ENCODE peak calls at places on chromosomes 11 and 22, in seven cellular contexts. M, X, P, Y, I, T and K are unnamed samples.
A peak's percentile ranks its signal among the peaks of the same experiment; 100 is the strongest.

GRCh38 chr11:46701078-46701654 is 335 bp downstream of the ZNF408 start:
- DNase-seq in Y (no peak), I (no peak), X (no peak), P (no peak), T (no peak), M (peak; percentile 29), K (no peak)

GRCh38 chr11:33371049-33371448 is 113.9 kb downstream of the HIPK3 start:
- DNase-seq in X (no peak), P (no peak), Y (no peak), T (no peak), I (no peak), M (no peak), K (no peak)

GRCh38 chr22:43205748-43206514 is 19.0 kb upstream of the TTLL12 start:
- DNase-seq in M (no peak), T (no peak), Y (no peak), I (no peak), X (no peak), P (no peak), K (no peak)

GRCh38 chr11:36953986-36954385 is 355.9 kb upstream of the RAG2 start:
- DNase-seq in M (no peak), I (peak; percentile 1), X (no peak), T (no peak), P (no peak), Y (no peak), K (no peak)

GRCh38 chr22:39301108-39301507 is 18.3 kb downstream of the RPL3 start:
- DNase-seq in M (no peak), I (no peak), P (no peak), Y (no peak), X (no peak), T (no peak), K (no peak)

GRCh38 chr11:64077607-64078006 is 41.9 kb downstream of the FLRT1 start:
- DNase-seq in Y (no peak), P (no peak), T (no peak), I (no peak), M (no peak), X (no peak), K (no peak)

GRCh38 chr11:76700177-76701100 is 29.9 kb upstream of the LRRC32 start:
- DNase-seq in Y (no peak), M (peak; percentile 94), I (peak; percentile 98), T (no peak), P (no peak), X (peak; percentile 93), K (peak; percentile 95)

GRCh38 chr11:32032052-32032451 is 58.8 kb upstream of the RCN1 start:
- DNase-seq in M (no peak), T (no peak), X (no peak), Y (no peak), I (no peak), P (no peak), K (no peak)

GRCh38 chr11:46377266-46377665 is 4.2 kb upstream of the MDK start:
- DNase-seq in M (no peak), X (no peak), P (no peak), T (no peak), I (no peak), Y (no peak), K (no peak)

GRCh38 chr11:36311926-36312592 is 16.0 kb downstream of the PRR5L start:
- DNase-seq in Y (no peak), M (no peak), I (peak; percentile 30), X (no peak), T (no peak), P (no peak), K (peak; percentile 42)

GRCh38 chr11:115284766-115285165 is 219.4 kb downstream of the CADM1 start:
- DNase-seq in I (no peak), Y (no peak), X (no peak), P (no peak), M (peak; percentile 2), T (no peak), K (no peak)

GRCh38 chr11:119361056-119361787 is 14.7 kb upstream of the MFRP start:
- DNase-seq in T (no peak), P (no peak), X (peak; percentile 80), I (peak; percentile 96), Y (no peak), M (no peak), K (peak; percentile 86)

GRCh38 chr11:46984987-46985386 is 48.4 kb downstream of the CSTPP1 start:
- DNase-seq in P (no peak), I (peak; percentile 21), Y (no peak), T (no peak), X (no peak), M (no peak), K (peak; percentile 31)

GRCh38 chr22:46830001-46830715 is 67.7 kb downstream of the TBC1D22A start:
- DNase-seq in X (peak; percentile 81), T (no peak), P (no peak), I (peak; percentile 77), Y (no peak), M (peak; percentile 55), K (peak; percentile 22)

GRCh38 chr11:122917311-122917710 is 34.8 kb downstream of the JHY start:
- DNase-seq in P (no peak), T (no peak), I (peak; percentile 22), M (no peak), Y (no peak), X (peak; percentile 6), K (no peak)

GRCh38 chr22:40759294-40759840 is 59.8 kb downstream of the SLC25A17 start:
- DNase-seq in T (no peak), I (no peak), Y (no peak), X (no peak), M (no peak), P (no peak), K (no peak)

GRCh38 chr11:6320411-6321207 is at the start of gene CAVIN3:
- DNase-seq in P (no peak), M (peak; percentile 84), T (no peak), Y (no peak), I (peak; percentile 96), X (peak; percentile 89), K (peak; percentile 93)

GRCh38 chr11:94740975-94741707 is 27.0 kb upstream of the AMOTL1 start:
- DNase-seq in M (peak; percentile 77), Y (peak; percentile 8), T (no peak), X (peak; percentile 78), I (peak; percentile 74), P (peak; percentile 16), K (peak; percentile 67)

GRCh38 chr11:102144357-102145342 is 34.4 kb downstream of the YAP1 start:
- DNase-seq in I (peak; percentile 90), X (peak; percentile 19), T (no peak), Y (no peak), P (no peak), M (peak; percentile 34), K (peak; percentile 82)

GRCh38 chr11:22582011-22582410 is 43.6 kb downstream of the FANCF start:
- DNase-seq in Y (no peak), I (no peak), P (no peak), X (no peak), T (no peak), M (no peak), K (no peak)

GRCh38 chr11:74319139-74319538 is 7.7 kb upstream of the P4HA3 start:
- DNase-seq in I (peak; percentile 92), P (no peak), T (no peak), Y (no peak), M (peak; percentile 95), X (peak; percentile 76), K (peak; percentile 94)

GRCh38 chr22:20423636-20424511 is 13.8 kb downstream of the SCARF2 start:
- DNase-seq in X (no peak), P (no peak), M (no peak), T (peak; percentile 34), Y (no peak), I (peak; percentile 57), K (no peak)

GRCh38 chr22:28894320-28894719 is 10.9 kb downstream of the ZNRF3 start:
- DNase-seq in I (no peak), X (no peak), T (no peak), P (no peak), Y (no peak), M (no peak), K (no peak)

GRCh38 chr11:114586797-114587196 is 8.8 kb downstream of the NXPE4 start:
- DNase-seq in Y (no peak), M (peak; percentile 8), T (no peak), I (no peak), P (no peak), X (no peak), K (peak; percentile 2)

GRCh38 chr11:128512478-128513127 is 74.8 kb downstream of the ETS1 start:
- DNase-seq in P (no peak), T (no peak), M (no peak), Y (no peak), I (no peak), X (no peak), K (no peak)

GRCh38 chr11:27385245-27385644 is 22.2 kb upstream of the CCDC34 start:
- DNase-seq in T (no peak), I (peak; percentile 84), P (no peak), M (peak; percentile 79), X (peak; percentile 70), Y (no peak), K (peak; percentile 74)

GRCh38 chr11:125036933-125037332 is 26.2 kb upstream of the SLC37A2 start:
- DNase-seq in P (no peak), Y (no peak), X (peak; percentile 25), I (peak; percentile 94), T (no peak), M (peak; percentile 78), K (peak; percentile 96)

GRCh38 chr11:37141707-37142106 is 543.7 kb upstream of the RAG2 start:
- DNase-seq in P (no peak), M (no peak), Y (no peak), I (no peak), X (no peak), T (no peak), K (no peak)

GRCh38 chr11:3920148-3920852 is 64.8 kb downstream of the STIM1 start:
- DNase-seq in T (no peak), P (no peak), M (no peak), I (peak; percentile 89), Y (no peak), X (peak; percentile 60), K (peak; percentile 79)

GRCh38 chr11:75532200-75532972 is 6.6 kb upstream of the GDPD5 start:
- DNase-seq in X (peak; percentile 79), P (peak; percentile 62), T (no peak), Y (no peak), I (peak; percentile 77), M (peak; percentile 77), K (peak; percentile 34)

GRCh38 chr11:61771195-61771894 is 18.9 kb downstream of the MYRF start:
- DNase-seq in M (no peak), I (no peak), T (no peak), X (no peak), Y (no peak), P (no peak), K (no peak)

GRCh38 chr11:20443596-20443995 is 56.1 kb downstream of the PRMT3 start:
- DNase-seq in M (peak; percentile 55), I (peak; percentile 29), Y (no peak), P (no peak), X (no peak), T (no peak), K (peak; percentile 39)

GRCh38 chr22:22684605-22685561 is 40.5 kb downstream of the GGTLC2 start:
- DNase-seq in P (no peak), T (no peak), Y (no peak), I (peak; percentile 82), X (peak; percentile 31), M (peak; percentile 34), K (peak; percentile 89)

GRCh38 chr11:134663506-134664313 is 251.7 kb upstream of the B3GAT1 start:
- DNase-seq in P (no peak), I (no peak), M (no peak), Y (no peak), X (no peak), T (no peak), K (no peak)

GRCh38 chr22:28231423-28231822 is 312.4 kb upstream of the PITPNB start:
- DNase-seq in Y (no peak), M (no peak), I (peak; percentile 51), P (no peak), T (no peak), X (peak; percentile 55), K (no peak)

GRCh38 chr22:44325718-44326548 is 13.2 kb upstream of the SHISAL1 start:
- DNase-seq in P (peak; percentile 54), T (no peak), X (peak; percentile 76), Y (no peak), I (peak; percentile 71), M (peak; percentile 67), K (peak; percentile 15)

GRCh38 chr11:111456086-111456858 is 55.9 kb downstream of the BTG4 start:
- DNase-seq in M (no peak), T (no peak), I (no peak), Y (no peak), P (no peak), X (no peak), K (no peak)

GRCh38 chr22:44180706-44181032 is at the start of gene PARVG:
- DNase-seq in M (no peak), I (no peak), X (no peak), T (no peak), P (no peak), Y (no peak), K (no peak)